ENCODE peak calls at places on chromosomes 16 and 17, in five cellular contexts. One of them, this sample, is unnamed.

GRCh38 chr17:80339731-80340456 is 75.1 kb upstream of the ENDOV start:
- DNase-seq in GM23338: no peak
- DNase-seq in amniotic epithelial cell: no peak
- DNase-seq in HFFc6: no peak
- DNase-seq in SW480: no peak
- DNase-seq in this sample: no peak

GRCh38 chr17:79983456-79983855 is 52.2 kb downstream of the TBC1D16 start:
- DNase-seq in amniotic epithelial cell: no peak
- DNase-seq in SW480: peak
- DNase-seq in HFFc6: no peak
- DNase-seq in GM23338: no peak
- DNase-seq in this sample: no peak

GRCh38 chr17:45672792-45673191 is 111.3 kb upstream of the CRHR1 start:
- DNase-seq in SW480: no peak
- DNase-seq in amniotic epithelial cell: no peak
- DNase-seq in HFFc6: no peak
- DNase-seq in GM23338: no peak
- DNase-seq in this sample: no peak

GRCh38 chr17:69724236-69724635 is 309.7 kb downstream of the MAP2K6 start:
- DNase-seq in HFFc6: no peak
- DNase-seq in GM23338: no peak
- DNase-seq in SW480: no peak
- DNase-seq in amniotic epithelial cell: no peak
- DNase-seq in this sample: no peak

GRCh38 chr16:23508589-23509440 is 1.5 kb downstream of the GGA2 start:
- DNase-seq in HFFc6: no peak
- DNase-seq in GM23338: peak
- DNase-seq in SW480: no peak
- DNase-seq in amniotic epithelial cell: no peak
- DNase-seq in this sample: peak

GRCh38 chr16:69187387-69187890 is 475 bp downstream of the SNTB2 start:
- DNase-seq in SW480: peak
- DNase-seq in amniotic epithelial cell: peak
- DNase-seq in GM23338: peak
- DNase-seq in HFFc6: no peak
- DNase-seq in this sample: peak

GRCh38 chr17:82838386-82839063 is 1.3 kb downstream of the ZNF750 start:
- DNase-seq in GM23338: no peak
- DNase-seq in SW480: peak
- DNase-seq in amniotic epithelial cell: no peak
- DNase-seq in HFFc6: peak
- DNase-seq in this sample: no peak

GRCh38 chr16:30534368-30535105 is at the start of gene ZNF747:
- DNase-seq in SW480: peak
- DNase-seq in HFFc6: peak
- DNase-seq in amniotic epithelial cell: peak
- DNase-seq in GM23338: peak
- DNase-seq in this sample: peak

GRCh38 chr16:79170565-79171242 is 429.8 kb downstream of the MAF start:
- DNase-seq in GM23338: no peak
- DNase-seq in HFFc6: peak
- DNase-seq in amniotic epithelial cell: no peak
- DNase-seq in SW480: no peak
- DNase-seq in this sample: no peak

GRCh38 chr17:37490638-37491614 is 1.2 kb downstream of the DUSP14 start:
- DNase-seq in SW480: peak
- DNase-seq in GM23338: peak
- DNase-seq in amniotic epithelial cell: peak
- DNase-seq in HFFc6: peak
- DNase-seq in this sample: peak

GRCh38 chr17:47252766-47253512 is 688 bp upstream of the ITGB3 start:
- DNase-seq in HFFc6: no peak
- DNase-seq in amniotic epithelial cell: no peak
- DNase-seq in SW480: no peak
- DNase-seq in GM23338: peak
- DNase-seq in this sample: no peak

GRCh38 chr16:82675300-82675699 is 48.5 kb downstream of the CDH13 start:
- DNase-seq in SW480: no peak
- DNase-seq in GM23338: no peak
- DNase-seq in HFFc6: peak
- DNase-seq in amniotic epithelial cell: no peak
- DNase-seq in this sample: no peak

GRCh38 chr17:1829579-1830257 is at the start of the genes RPA1 and SMYD4:
- DNase-seq in amniotic epithelial cell: peak
- DNase-seq in GM23338: peak
- DNase-seq in HFFc6: peak
- DNase-seq in SW480: peak
- DNase-seq in this sample: peak

GRCh38 chr17:74149597-74150427 is 53.7 kb upstream of the RPL38 start:
- DNase-seq in HFFc6: no peak
- DNase-seq in SW480: no peak
- DNase-seq in GM23338: no peak
- DNase-seq in amniotic epithelial cell: no peak
- DNase-seq in this sample: no peak

GRCh38 chr17:40312131-40312731 is 3.3 kb downstream of the RARA start:
- DNase-seq in HFFc6: no peak
- DNase-seq in SW480: no peak
- DNase-seq in amniotic epithelial cell: no peak
- DNase-seq in GM23338: no peak
- DNase-seq in this sample: no peak

GRCh38 chr17:9468937-9469336 is 106.7 kb downstream of the STX8 start:
- DNase-seq in HFFc6: no peak
- DNase-seq in SW480: no peak
- DNase-seq in GM23338: no peak
- DNase-seq in amniotic epithelial cell: no peak
- DNase-seq in this sample: no peak

GRCh38 chr16:21697032-21697431 is 33.3 kb downstream of the OTOA start:
- DNase-seq in amniotic epithelial cell: no peak
- DNase-seq in GM23338: no peak
- DNase-seq in HFFc6: no peak
- DNase-seq in SW480: no peak
- DNase-seq in this sample: no peak

GRCh38 chr17:62804822-62805221 is 3.3 kb downstream of the MARCHF10 start:
- DNase-seq in amniotic epithelial cell: peak
- DNase-seq in SW480: no peak
- DNase-seq in GM23338: no peak
- DNase-seq in HFFc6: peak
- DNase-seq in this sample: no peak

GRCh38 chr16:5502467-5502869 is 404.9 kb upstream of the EEF2KMT start:
- DNase-seq in SW480: peak
- DNase-seq in GM23338: peak
- DNase-seq in amniotic epithelial cell: no peak
- DNase-seq in HFFc6: peak
- DNase-seq in this sample: peak

GRCh38 chr16:27738596-27738995 is 188.7 kb downstream of the KATNIP start:
- DNase-seq in amniotic epithelial cell: no peak
- DNase-seq in HFFc6: no peak
- DNase-seq in GM23338: no peak
- DNase-seq in SW480: no peak
- DNase-seq in this sample: no peak

GRCh38 chr17:50683434-50684287 is 24.1 kb downstream of the ANKRD40 start:
- DNase-seq in HFFc6: no peak
- DNase-seq in GM23338: no peak
- DNase-seq in SW480: no peak
- DNase-seq in amniotic epithelial cell: no peak
- DNase-seq in this sample: no peak

GRCh38 chr17:36926226-36926625 is 11.0 kb upstream of the LHX1 start:
- DNase-seq in HFFc6: no peak
- DNase-seq in GM23338: no peak
- DNase-seq in amniotic epithelial cell: no peak
- DNase-seq in SW480: no peak
- DNase-seq in this sample: peak

GRCh38 chr17:72381597-72382397 is 261.0 kb downstream of the SOX9 start:
- DNase-seq in SW480: peak
- DNase-seq in amniotic epithelial cell: no peak
- DNase-seq in GM23338: peak
- DNase-seq in HFFc6: no peak
- DNase-seq in this sample: peak

GRCh38 chr17:68749742-68750562 is 148.8 kb upstream of the FAM20A start:
- DNase-seq in GM23338: peak
- DNase-seq in SW480: no peak
- DNase-seq in amniotic epithelial cell: peak
- DNase-seq in HFFc6: no peak
- DNase-seq in this sample: no peak

GRCh38 chr17:3944485-3945388 is 19.5 kb downstream of the ATP2A3 start:
- DNase-seq in GM23338: peak
- DNase-seq in SW480: no peak
- DNase-seq in amniotic epithelial cell: peak
- DNase-seq in HFFc6: no peak
- DNase-seq in this sample: peak

GRCh38 chr16:72858611-72859493 is 189.1 kb downstream of the ZFHX3 start:
- DNase-seq in GM23338: no peak
- DNase-seq in HFFc6: no peak
- DNase-seq in amniotic epithelial cell: peak
- DNase-seq in SW480: no peak
- DNase-seq in this sample: no peak

GRCh38 chr16:85349413-85350145 is 237.3 kb upstream of the CIBAR2 start:
- DNase-seq in GM23338: no peak
- DNase-seq in HFFc6: no peak
- DNase-seq in amniotic epithelial cell: no peak
- DNase-seq in SW480: no peak
- DNase-seq in this sample: no peak

GRCh38 chr17:68511254-68511670 is 968 bp upstream of the PRKAR1A start:
- DNase-seq in SW480: peak
- DNase-seq in HFFc6: no peak
- DNase-seq in GM23338: no peak
- DNase-seq in amniotic epithelial cell: no peak
- DNase-seq in this sample: no peak

GRCh38 chr17:68783861-68784260 is 171.3 kb downstream of the ABCA8 start:
- DNase-seq in HFFc6: no peak
- DNase-seq in amniotic epithelial cell: peak
- DNase-seq in SW480: no peak
- DNase-seq in GM23338: no peak
- DNase-seq in this sample: no peak

GRCh38 chr16:87356491-87356853 is 27.1 kb downstream of the FBXO31 start:
- DNase-seq in GM23338: no peak
- DNase-seq in SW480: no peak
- DNase-seq in amniotic epithelial cell: no peak
- DNase-seq in HFFc6: no peak
- DNase-seq in this sample: no peak

GRCh38 chr17:82215095-82215971 is 2.7 kb upstream of the CCDC57 start:
- DNase-seq in HFFc6: no peak
- DNase-seq in amniotic epithelial cell: peak
- DNase-seq in GM23338: peak
- DNase-seq in SW480: no peak
- DNase-seq in this sample: no peak

GRCh38 chr16:47069291-47069690 is 74.5 kb downstream of the NETO2 start:
- DNase-seq in SW480: no peak
- DNase-seq in amniotic epithelial cell: no peak
- DNase-seq in HFFc6: no peak
- DNase-seq in GM23338: no peak
- DNase-seq in this sample: no peak

GRCh38 chr17:76091526-76092285 is 11.9 kb downstream of the EXOC7 start:
- DNase-seq in SW480: no peak
- DNase-seq in GM23338: no peak
- DNase-seq in amniotic epithelial cell: no peak
- DNase-seq in HFFc6: no peak
- DNase-seq in this sample: no peak

GRCh38 chr16:52467753-52468152 is 79.2 kb downstream of the TOX3 start:
- DNase-seq in GM23338: no peak
- DNase-seq in SW480: no peak
- DNase-seq in HFFc6: no peak
- DNase-seq in amniotic epithelial cell: no peak
- DNase-seq in this sample: no peak

GRCh38 chr16:19092653-19093410 is 20.9 kb upstream of the ITPRIPL2 start:
- DNase-seq in SW480: no peak
- DNase-seq in HFFc6: no peak
- DNase-seq in GM23338: no peak
- DNase-seq in amniotic epithelial cell: no peak
- DNase-seq in this sample: no peak

GRCh38 chr17:35725917-35726608 is 5.4 kb upstream of the RASL10B start:
- DNase-seq in HFFc6: no peak
- DNase-seq in GM23338: no peak
- DNase-seq in amniotic epithelial cell: no peak
- DNase-seq in SW480: no peak
- DNase-seq in this sample: peak

GRCh38 chr16:83143788-83144187 is 517.0 kb downstream of the CDH13 start:
- DNase-seq in GM23338: no peak
- DNase-seq in SW480: peak
- DNase-seq in HFFc6: no peak
- DNase-seq in amniotic epithelial cell: peak
- DNase-seq in this sample: peak

GRCh38 chr17:76734080-76734840 is 2.9 kb downstream of the SRSF2 start:
- DNase-seq in HFFc6: peak
- DNase-seq in SW480: no peak
- DNase-seq in amniotic epithelial cell: peak
- DNase-seq in GM23338: no peak
- DNase-seq in this sample: no peak